ENCODE peak calls at places on chromosomes 2 and 18, in seven cellular contexts. Y, F, O, M, P, J and C are unnamed samples.

GRCh38 chr2:97267411-97268074 is 154.6 kb downstream of the ANKRD36 start:
- DNase-seq in Y (no peak), F (peak; percentile 25), O (no peak), M (no peak), P (peak; percentile 1), J (peak; percentile 43), C (no peak)

GRCh38 chr2:40321822-40322221 is 130.1 kb downstream of the SLC8A1 start:
- DNase-seq in Y (no peak), F (no peak), O (no peak), M (no peak), P (peak; percentile 45), J (no peak), C (no peak)

GRCh38 chr2:1864301-1864980 is 120.1 kb upstream of the PXDN start:
- DNase-seq in Y (no peak), F (no peak), O (no peak), M (no peak), P (no peak), J (no peak), C (no peak)

GRCh38 chr2:209721497-209721896 is 50.1 kb upstream of the UNC80 start:
- DNase-seq in Y (no peak), F (no peak), O (peak; percentile 4), M (no peak), P (peak; percentile 8), J (no peak), C (peak; percentile 7)

GRCh38 chr18:71077451-71077850 is 788.6 kb downstream of the SOCS6 start:
- DNase-seq in Y (no peak), F (no peak), O (no peak), M (no peak), P (no peak), J (no peak), C (no peak)

GRCh38 chr2:3296182-3296972 is 81.2 kb downstream of the EIPR1 start:
- DNase-seq in Y (no peak), F (peak; percentile 10), O (no peak), M (no peak), P (no peak), J (peak; percentile 19), C (no peak)

GRCh38 chr2:86249176-86249842 is 50.1 kb downstream of the MRPL35 start:
- DNase-seq in Y (no peak), F (no peak), O (peak; percentile 56), M (peak; percentile 65), P (peak; percentile 57), J (no peak), C (peak; percentile 49)

GRCh38 chr2:241759091-241759807 is 17.4 kb upstream of the GAL3ST2 start:
- DNase-seq in Y (no peak), F (no peak), O (peak; percentile 31), M (no peak), P (no peak), J (no peak), C (no peak)

GRCh38 chr2:236298924-236299475 is 34.8 kb upstream of the ASB18 start:
- DNase-seq in Y (no peak), F (no peak), O (no peak), M (no peak), P (no peak), J (no peak), C (no peak)

GRCh38 chr2:172095146-172095904 is 7.4 kb downstream of the DLX2 start:
- DNase-seq in Y (peak; percentile 62), F (peak; percentile 54), O (peak; percentile 61), M (no peak), P (peak; percentile 91), J (no peak), C (peak; percentile 82)

GRCh38 chr2:144996225-144996795 is 476.4 kb upstream of the ZEB2 start:
- DNase-seq in Y (no peak), F (no peak), O (peak; percentile 48), M (no peak), P (peak; percentile 83), J (no peak), C (peak; percentile 72)

GRCh38 chr2:187890690-187891089 is 336.5 kb upstream of the TFPI start:
- DNase-seq in Y (no peak), F (no peak), O (no peak), M (peak; percentile 21), P (no peak), J (no peak), C (no peak)

GRCh38 chr2:202147775-202148174 is 74.7 kb downstream of the KIAA2012 start:
- DNase-seq in Y (no peak), F (no peak), O (peak; percentile 46), M (no peak), P (no peak), J (no peak), C (peak; percentile 31)

GRCh38 chr2:85797959-85798358 is 44.2 kb downstream of the ATOH8 start:
- DNase-seq in Y (peak; percentile 43), F (no peak), O (peak; percentile 76), M (no peak), P (peak; percentile 44), J (peak; percentile 56), C (peak; percentile 72)

GRCh38 chr2:214587442-214587841 is 176.6 kb downstream of the VWC2L start:
- DNase-seq in Y (no peak), F (no peak), O (no peak), M (no peak), P (peak; percentile 24), J (no peak), C (no peak)

GRCh38 chr2:120108049-120108448 is 95.2 kb downstream of the EPB41L5 start:
- DNase-seq in Y (no peak), F (peak; percentile 63), O (peak; percentile 65), M (peak; percentile 67), P (peak; percentile 93), J (peak; percentile 65), C (peak; percentile 86)

GRCh38 chr18:3411854-3412268 is 38.1 kb upstream of the TGIF1 start:
- DNase-seq in Y (peak; percentile 54), F (peak; percentile 66), O (peak; percentile 39), M (no peak), P (no peak), J (no peak), C (no peak)

GRCh38 chr2:84785950-84786349 is 94.9 kb downstream of the TRABD2A start:
- DNase-seq in Y (no peak), F (no peak), O (no peak), M (no peak), P (no peak), J (no peak), C (no peak)

GRCh38 chr2:81206216-81206615 is 901.7 kb upstream of the LRRTM1 start:
- DNase-seq in Y (no peak), F (no peak), O (no peak), M (no peak), P (peak; percentile 60), J (no peak), C (no peak)
- H3K4me3 ChIP-seq in Y (no peak overlapping the region), F (no peak overlapping the region), O (no peak overlapping the region), M (no peak overlapping the region), P (no peak overlapping the region), J (no peak overlapping the region), C (no peak overlapping the region)

GRCh38 chr18:9669016-9669415 is 39.1 kb upstream of the RAB31 start:
- DNase-seq in Y (no peak), F (no peak), O (no peak), M (no peak), P (no peak), J (no peak), C (no peak)

GRCh38 chr18:9671214-9671613 is 36.9 kb upstream of the RAB31 start:
- DNase-seq in Y (no peak), F (no peak), O (no peak), M (no peak), P (no peak), J (no peak), C (no peak)

GRCh38 chr18:9679125-9679524 is 29.0 kb upstream of the RAB31 start:
- DNase-seq in Y (no peak), F (no peak), O (no peak), M (no peak), P (no peak), J (no peak), C (no peak)

GRCh38 chr18:9673296-9674251 is 34.5 kb upstream of the RAB31 start:
- DNase-seq in Y (peak; percentile 94), F (peak; percentile 74), O (peak; percentile 82), M (peak; percentile 99), P (peak; percentile 94), J (peak; percentile 63), C (peak; percentile 81)
- TF ChIP-seq CTCF in Y (peak; percentile 52), F (no peak), O (peak; percentile 47), M (no peak), P (peak; percentile 65), J (peak; percentile 19), C (peak; percentile 42)

GRCh38 chr2:205685314-205686230 is 3.3 kb downstream of the NRP2 start:
- DNase-seq in Y (peak; percentile 48), F (peak; percentile 43), O (peak; percentile 52), M (no peak), P (peak; percentile 63), J (no peak), C (peak; percentile 47)
- H3K4me3 ChIP-seq in Y (peak overlapping the region; percentile 80), F (peak overlapping the region; percentile 71), O (peak overlapping the region; percentile 71), M (peak overlapping the region; percentile 72), P (peak overlapping the region; percentile 89), J (peak overlapping the region; percentile 52), C (peak overlapping the region; percentile 58)

DNA sequence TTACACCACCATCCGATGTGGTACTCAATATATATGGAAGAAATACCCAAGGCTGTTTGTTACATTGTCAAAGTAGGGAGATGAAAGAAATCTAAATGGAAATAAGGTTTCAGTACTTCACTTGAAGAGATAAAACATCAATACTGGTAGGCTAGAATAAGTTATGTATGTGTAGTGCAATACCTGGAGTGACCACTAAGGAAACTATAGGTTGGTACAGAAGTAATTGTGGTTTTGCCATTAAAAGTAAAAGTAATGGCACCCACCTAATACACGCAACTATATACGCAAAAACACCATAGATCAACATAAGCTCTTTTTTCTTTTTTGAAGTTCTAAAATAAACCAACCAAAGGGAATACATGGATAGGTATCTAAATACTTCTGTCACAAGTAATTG is 143.2 kb upstream of the KYNU start:
- DNase-seq in Y (no peak), F (no peak), O (no peak), M (no peak), P (no peak), J (no peak), C (no peak)
- TF ChIP-seq CTCF in Y (no peak), F (no peak), O (peak; percentile 17), M (no peak), P (peak; percentile 42), J (peak; percentile 9), C (peak; percentile 14)

DNA sequence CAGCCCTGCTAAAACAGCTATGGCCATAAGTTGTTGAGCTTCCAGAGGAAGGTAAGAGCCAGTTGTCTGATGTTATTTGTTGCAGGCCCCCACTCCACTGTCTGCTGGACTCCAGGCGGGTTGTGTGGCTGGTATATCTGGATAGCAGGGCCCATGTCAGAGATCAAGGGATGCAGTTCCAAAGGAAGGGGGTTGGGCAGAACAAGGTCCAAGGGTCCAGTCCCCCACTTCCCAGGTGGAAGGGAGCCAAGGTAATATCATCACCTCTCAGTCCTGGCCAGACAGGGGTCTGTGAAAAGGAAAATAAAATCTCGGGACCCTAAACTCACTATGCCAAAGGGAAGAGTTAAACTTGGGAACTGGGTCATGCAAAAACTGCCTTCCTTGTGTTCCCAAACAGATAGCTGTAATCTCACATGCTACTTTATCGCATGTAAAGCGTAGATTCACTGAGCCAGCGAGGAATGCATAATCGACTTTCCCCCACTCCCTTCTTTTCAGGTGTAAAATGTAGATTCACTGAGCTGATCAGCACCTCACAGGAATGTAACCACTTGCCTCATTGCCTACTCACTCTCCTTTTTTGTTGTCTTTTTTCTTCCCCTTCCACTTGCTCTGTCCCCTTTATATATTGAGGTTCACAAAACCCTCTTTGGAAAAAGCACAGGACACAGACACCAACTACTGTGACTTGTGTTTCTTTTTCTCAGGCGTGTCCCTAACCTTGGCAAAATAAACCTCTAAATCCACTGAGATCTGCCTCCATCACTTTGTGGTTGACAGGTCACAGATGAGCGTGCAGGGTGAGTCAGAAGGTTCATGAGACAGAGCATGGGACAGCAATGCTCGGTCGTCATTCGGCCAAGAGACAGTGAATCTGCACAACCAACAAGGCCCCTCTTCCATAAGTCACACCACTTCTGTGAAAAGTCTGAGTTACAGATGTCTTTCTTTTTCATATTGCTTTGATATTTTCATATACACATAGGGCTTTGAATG is 255.3 kb upstream of the SIX2 start:
- DNase-seq in Y (no peak), F (peak; percentile 8), O (peak; percentile 34), M (no peak), P (peak; percentile 63), J (no peak), C (no peak)
- H3K4me3 ChIP-seq in Y (no peak overlapping the region), F (no peak overlapping the region), O (no peak overlapping the region), M (no peak overlapping the region), P (no peak overlapping the region), J (no peak overlapping the region), C (no peak overlapping the region)